ENCODE peak calls at places on chromosomes 7 and 10, in seven cellular contexts. J is GM23248, K is OCI-LY7, V is HCT116, D is SK-N-SH, W is GM23338, O is PC-3. B is an unnamed sample.

GRCh38 chr7:101172854-101173751 is 7.0 kb downstream of the NAT16 start:
- DNase-seq in W (peak), V (no peak), J (peak), O (peak), D (peak), K (no peak), B (no peak)

GRCh38 chr7:112144284-112145059 is 61.7 kb downstream of the DOCK4 start:
- DNase-seq in O (no peak), K (no peak), J (no peak), W (no peak), D (no peak), V (no peak), B (no peak)

GRCh38 chr7:116980354-116980753 is 27.1 kb downstream of the ST7 start:
- DNase-seq in K (no peak), O (no peak), J (no peak), D (no peak), V (no peak), W (no peak), B (no peak)

GRCh38 chr7:102415685-102416225 is 17.6 kb upstream of the ORAI2 start:
- DNase-seq in V (no peak), D (peak), K (peak), O (no peak), W (no peak), J (no peak), B (no peak)

GRCh38 chr10:86943316-86944030 is 13.9 kb downstream of the MMRN2 start:
- DNase-seq in O (no peak), K (no peak), V (no peak), W (no peak), D (no peak), J (no peak), B (no peak)

GRCh38 chr10:93894516-93895378 is 969 bp downstream of the SLC35G1 start:
- DNase-seq in O (no peak), W (no peak), V (no peak), D (peak), K (peak), J (peak), B (no peak)

GRCh38 chr7:17680943-17681351 is 259.3 kb downstream of the SNX13 start:
- DNase-seq in D (no peak), O (peak), J (peak), V (peak), K (peak), W (peak), B (peak)

GRCh38 chr10:43737003-43737402 is 88.3 kb upstream of the ZNF32 start:
- DNase-seq in J (no peak), D (peak), K (no peak), O (no peak), W (no peak), V (no peak), B (no peak)

GRCh38 chr10:44963772-44964633 is 4.4 kb downstream of the RASSF4 start:
- DNase-seq in J (no peak), D (no peak), V (no peak), O (no peak), W (peak), K (peak), B (peak)

GRCh38 chr10:17599089-17599488 is 18.1 kb downstream of the HACD1 start:
- DNase-seq in D (peak), W (peak), J (peak), O (peak), V (peak), K (no peak), B (peak)

GRCh38 chr7:77887567-77887966 is 89.0 kb downstream of the PHTF2 start:
- DNase-seq in J (peak), D (no peak), W (no peak), V (no peak), K (no peak), O (peak), B (no peak)

GRCh38 chr7:30989008-30989823 is 25.5 kb downstream of the GHRHR start:
- DNase-seq in J (no peak), W (no peak), D (peak), O (no peak), K (no peak), V (no peak), B (no peak)

GRCh38 chr10:128036746-128037542 is 89.3 kb downstream of the MKI67 start:
- DNase-seq in D (no peak), W (no peak), K (no peak), O (peak), V (peak), J (peak), B (no peak)

GRCh38 chr10:3172081-3172445 is 519 bp downstream of the PITRM1 start:
- DNase-seq in O (peak), D (peak), J (peak), V (peak), K (no peak), W (peak), B (no peak)

GRCh38 chr10:78457804-78458483 is 424.3 kb downstream of the RPS24 start:
- DNase-seq in K (no peak), O (peak), D (no peak), J (peak), V (no peak), W (no peak), B (no peak)

GRCh38 chr10:71666607-71667373 is 52.8 kb downstream of the C10orf105 start:
- DNase-seq in O (no peak), V (no peak), J (no peak), D (no peak), W (no peak), K (no peak), B (peak)

GRCh38 chr7:151251926-151252835 is 3.7 kb upstream of the SMARCD3 start:
- DNase-seq in J (peak), W (peak), K (no peak), D (peak), O (peak), V (no peak), B (peak)

GRCh38 chr7:97851725-97852124 is 20.5 kb downstream of the ASNS start:
- DNase-seq in D (no peak), J (peak), O (no peak), V (no peak), W (no peak), K (no peak), B (no peak)

GRCh38 chr7:68700414-68700813 is 897.9 kb upstream of the AUTS2 start:
- DNase-seq in D (no peak), J (no peak), W (no peak), K (no peak), O (no peak), V (no peak), B (no peak)

GRCh38 chr10:120810298-120810697 is 40.9 kb upstream of the WDR11 start:
- DNase-seq in K (no peak), D (peak), J (no peak), O (peak), W (no peak), V (no peak), B (no peak)

GRCh38 chr7:127807340-127807739 is 155.3 kb downstream of the SND1 start:
- DNase-seq in V (no peak), K (no peak), J (no peak), O (no peak), D (no peak), W (peak), B (no peak)

GRCh38 chr10:106705576-106706526 is 458.7 kb downstream of the SORCS1 start:
- DNase-seq in V (peak), O (peak), K (peak), W (peak), J (peak), D (peak), B (peak)

GRCh38 chr10:60417898-60418297 is 28.2 kb upstream of the ANK3 start:
- DNase-seq in D (no peak), J (no peak), W (no peak), V (no peak), K (no peak), O (peak), B (no peak)

GRCh38 chr10:107565014-107565413 is 400.5 kb upstream of the SORCS1 start:
- DNase-seq in K (no peak), D (no peak), W (no peak), O (no peak), V (no peak), J (no peak), B (no peak)

GRCh38 chr10:49678827-49679479 is 498 bp upstream of the C10orf53 start:
- DNase-seq in V (no peak), W (no peak), O (no peak), J (no peak), D (peak), K (no peak), B (no peak)

GRCh38 chr7:379456-380225 is 89.7 kb downstream of the FOXL3 start:
- DNase-seq in O (no peak), W (peak), V (no peak), K (no peak), D (peak), J (peak), B (peak)

GRCh38 chr7:149825567-149826343 is 12.4 kb upstream of the ZNF862 start:
- DNase-seq in D (peak), V (no peak), O (no peak), K (no peak), W (no peak), J (no peak), B (no peak)

GRCh38 chr7:108122181-108122580 is 8.0 kb downstream of the LAMB4 start:
- DNase-seq in O (no peak), K (no peak), D (no peak), W (no peak), J (no peak), V (no peak), B (no peak)

GRCh38 chr7:116547347-116547746 is 22.5 kb downstream of the CAV1 start:
- DNase-seq in J (peak), V (no peak), K (no peak), D (no peak), O (peak), W (no peak), B (no peak)

GRCh38 chr7:23276381-23276780 is 22.8 kb upstream of the MALSU1 start:
- DNase-seq in D (no peak), K (peak), J (peak), O (peak), V (no peak), W (peak), B (peak)

GRCh38 chr10:127534074-127534473 is 15.0 kb upstream of the NPS start:
- DNase-seq in K (no peak), O (no peak), W (no peak), J (no peak), V (no peak), D (no peak), B (no peak)

GRCh38 chr10:44102726-44103255 is 282.1 kb downstream of the CXCL12 start:
- DNase-seq in V (no peak), K (no peak), W (no peak), D (no peak), J (no peak), O (no peak), B (no peak)

GRCh38 chr10:124106241-124106905 is 13.0 kb upstream of the CHST15 start:
- DNase-seq in W (no peak), J (peak), D (no peak), O (peak), V (peak), K (peak), B (no peak)

GRCh38 chr10:6838118-6838517 is 258.0 kb upstream of the PRKCQ start:
- DNase-seq in O (peak), D (no peak), V (no peak), J (no peak), W (peak), K (peak), B (no peak)

GRCh38 chr7:129443612-129444011 is 9.4 kb downstream of the STRIP2 start:
- DNase-seq in K (no peak), D (no peak), O (no peak), W (no peak), V (no peak), J (no peak), B (no peak)

GRCh38 chr10:42975005-42975493 is 101.8 kb upstream of the RET start:
- DNase-seq in D (peak), O (no peak), W (no peak), J (no peak), K (no peak), V (no peak), B (no peak)

GRCh38 chr10:75487087-75487784 is 55.8 kb downstream of the LRMDA start:
- DNase-seq in O (no peak), V (no peak), D (no peak), K (no peak), J (peak), W (no peak), B (no peak)

GRCh38 chr7:37683263-37684120 is at the start of gene GPR141:
- DNase-seq in W (no peak), K (peak), V (no peak), D (no peak), O (peak), J (no peak), B (no peak)

GRCh38 chr7:111931958-111932357 is 274.2 kb downstream of the DOCK4 start:
- DNase-seq in W (no peak), O (no peak), K (no peak), V (no peak), D (no peak), J (no peak), B (no peak)

DNA sequence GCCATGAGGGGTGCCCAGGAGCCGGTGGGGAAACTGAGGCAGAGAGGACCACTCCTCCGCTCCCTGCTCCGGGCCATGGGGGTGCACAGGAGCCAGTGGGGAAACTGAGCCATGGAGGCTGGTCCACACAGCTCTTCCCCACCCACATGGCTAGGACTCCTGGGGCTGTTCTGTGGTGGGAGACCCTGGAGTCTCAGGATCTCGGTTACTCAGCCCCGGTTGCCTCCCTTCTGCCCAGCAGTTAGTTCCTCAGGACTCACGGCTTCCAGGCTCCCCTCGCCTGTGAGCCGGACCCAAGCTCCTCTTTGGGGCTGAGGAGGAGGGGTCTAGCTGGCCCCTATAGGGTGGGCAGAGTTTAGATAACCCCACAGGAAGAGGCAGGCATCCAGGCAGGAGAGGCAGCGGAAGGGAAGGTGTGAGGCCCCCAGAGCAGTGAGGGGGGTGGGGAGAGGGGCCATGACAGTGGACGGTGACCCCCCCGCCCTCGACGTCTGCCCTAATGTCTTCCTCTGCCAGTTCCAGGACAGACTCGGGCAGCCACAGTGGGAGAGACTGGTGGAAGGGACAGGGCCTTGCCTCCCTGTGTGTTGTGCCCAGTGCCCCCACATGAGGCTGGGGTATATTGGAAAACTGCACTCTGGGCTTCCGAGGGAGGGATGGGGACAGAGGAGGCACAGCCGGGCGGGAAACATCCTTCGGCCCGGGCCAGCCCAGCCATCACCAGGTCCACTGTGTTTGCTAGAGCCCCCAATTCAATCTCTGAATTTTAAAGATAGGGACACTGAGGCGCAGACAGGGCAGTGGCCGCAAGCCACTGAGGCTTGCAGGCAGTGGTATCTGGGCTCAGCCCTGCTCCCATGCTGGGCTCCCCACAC is 4.3 kb downstream of the ELFN1 start:
- DNase-seq in D (peak), O (no peak), W (no peak), J (no peak), V (no peak), K (no peak), B (no peak)
- TF ChIP-seq EZH2phosphoT487 in D (no peak), O (no peak), W (no peak), J (no peak), V (no peak), K (no peak), B (no peak)

GRCh38 chr10:55631071-55631654 is 729.9 kb downstream of the ZWINT start:
- DNase-seq in D (peak), K (no peak), V (no peak), W (peak), J (peak), O (peak), B (peak)

GRCh38 chr10:55627526-55628170 is 733.4 kb downstream of the ZWINT start:
- DNase-seq in W (peak), D (peak), V (no peak), J (no peak), K (no peak), O (no peak), B (peak)

GRCh38 chr10:55628260-55628701 is 732.8 kb downstream of the ZWINT start:
- DNase-seq in D (peak), V (no peak), K (no peak), O (no peak), J (no peak), W (peak), B (peak)

GRCh38 chr10:55630491-55631056 is 730.5 kb downstream of the ZWINT start:
- DNase-seq in J (peak), D (peak), V (no peak), K (no peak), W (peak), O (peak), B (peak)

GRCh38 chr10:55629792-55630490 is 731.1 kb downstream of the ZWINT start:
- DNase-seq in D (peak), V (no peak), O (peak), J (peak), W (peak), K (no peak), B (peak)
- TF ChIP-seq EZH2phosphoT487 in D (no peak), V (no peak), O (no peak), J (no peak), W (no peak), K (no peak), B (peak)

DNA sequence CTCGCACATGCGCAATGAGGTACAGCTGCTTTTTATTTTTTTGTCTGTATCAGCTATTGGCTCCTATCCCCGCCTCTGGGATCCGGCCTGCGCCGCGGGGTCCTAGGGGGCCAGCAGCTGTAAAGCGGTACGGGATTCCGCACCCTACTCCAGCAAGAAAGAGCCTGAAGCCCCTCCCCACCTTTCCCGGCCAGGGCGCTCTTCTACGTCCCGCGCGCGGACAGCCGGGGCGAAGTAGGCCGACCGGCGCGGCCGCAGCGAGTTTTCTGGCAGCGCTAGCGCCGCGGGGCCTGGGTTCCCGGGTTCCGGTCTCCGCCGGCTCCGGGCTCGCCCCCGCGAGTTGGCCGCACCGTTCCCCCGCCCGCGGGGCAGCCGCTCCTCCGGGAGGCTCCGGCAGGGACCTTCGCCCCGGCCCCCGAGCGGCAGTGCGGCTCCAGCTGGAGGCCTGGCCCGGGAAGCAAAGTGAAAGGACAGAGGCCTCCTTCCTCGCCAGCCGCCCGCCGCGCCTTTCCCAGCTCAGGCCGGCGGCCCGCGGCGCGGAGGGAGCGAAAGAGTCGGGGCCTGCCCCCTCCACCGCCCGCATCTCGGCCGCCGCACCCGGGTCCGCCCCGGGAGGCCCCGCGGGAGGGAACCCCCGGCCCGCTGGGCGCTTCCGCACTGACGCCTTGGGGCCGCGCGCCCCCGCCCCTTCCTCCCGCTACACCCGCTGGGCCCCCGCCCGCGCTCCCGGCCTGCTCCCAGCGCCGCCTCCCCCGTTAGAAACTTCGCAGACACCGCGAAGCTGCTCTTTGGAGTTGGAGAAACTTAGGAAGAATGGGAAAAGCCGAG is 4.7 kb upstream of the SPAG6 start:
- DNase-seq in J (peak), O (peak), W (peak), D (peak), K (peak), V (peak), B (peak)
- TF ChIP-seq EZH2phosphoT487 in J (no peak), O (no peak), W (no peak), D (no peak), K (no peak), V (no peak), B (no peak)

GRCh38 chr10:13586676-13587355 is at the start of gene PRPF18:
- DNase-seq in J (peak), D (peak), W (peak), O (peak), K (peak), V (peak), B (peak)

GRCh38 chr10:13585195-13585751 is 1.5 kb upstream of the PRPF18 start:
- DNase-seq in K (no peak), O (no peak), W (no peak), D (no peak), V (no peak), J (no peak), B (no peak)

GRCh38 chr10:13589316-13589715 is 2.6 kb downstream of the PRPF18 start:
- DNase-seq in W (peak), V (no peak), O (no peak), K (no peak), D (no peak), J (peak), B (no peak)

GRCh38 chr10:13585943-13586342 is 822 bp upstream of the PRPF18 start:
- DNase-seq in W (no peak), K (no peak), D (no peak), J (no peak), V (no peak), O (no peak), B (no peak)

GRCh38 chr10:13587367-13587766 is 602 bp downstream of the PRPF18 start:
- DNase-seq in O (no peak), D (peak), V (no peak), W (peak), K (peak), J (peak), B (peak)
- TF ChIP-seq EZH2phosphoT487 in O (no peak), D (no peak), V (no peak), W (no peak), K (no peak), J (no peak), B (no peak)

DNA sequence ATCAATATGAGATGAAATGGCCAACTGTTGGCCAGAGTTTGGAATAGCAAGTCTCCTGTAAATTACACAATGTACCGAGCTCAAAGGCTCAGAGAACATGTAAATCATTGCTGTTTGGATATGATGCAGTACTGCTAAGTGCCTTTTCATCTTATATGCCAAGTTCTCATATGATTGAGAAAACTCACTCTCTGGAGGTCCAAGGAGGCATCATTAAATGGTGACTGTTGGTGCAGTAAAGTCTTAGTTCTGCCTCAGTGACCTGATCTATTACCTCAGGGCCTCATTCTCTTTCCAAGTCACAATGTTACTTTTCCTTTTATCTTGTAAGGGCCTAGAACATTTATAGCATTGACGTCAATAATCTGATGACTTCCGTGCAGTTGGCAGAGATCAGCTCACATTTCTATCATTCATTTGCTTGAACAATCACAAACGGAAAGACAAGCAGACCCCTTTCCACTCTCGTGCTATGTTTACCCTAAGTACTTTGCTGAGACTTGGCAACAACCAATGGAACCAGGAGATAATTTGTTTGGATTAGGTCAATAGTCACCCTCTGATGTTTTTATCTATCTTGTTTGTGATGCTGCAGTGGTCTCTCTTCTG is 32.6 kb upstream of the PDK4 start:
- DNase-seq in J (peak), O (no peak), W (no peak), D (no peak), K (no peak), V (no peak), B (no peak)
- TF ChIP-seq EZH2phosphoT487 in J (no peak), O (no peak), W (no peak), D (no peak), K (no peak), V (no peak), B (no peak)

GRCh38 chr10:99234067-99234738 is 1.4 kb downstream of the HPSE2 start:
- DNase-seq in J (peak), D (peak), V (no peak), W (peak), K (peak), O (no peak), B (peak)
- TF ChIP-seq EZH2phosphoT487 in J (no peak), D (no peak), V (no peak), W (peak), K (no peak), O (no peak), B (peak)